ENCODE peak calls at places on chromosomes 11 and 22, in eight cellular contexts. One of them, this sample, is unnamed.

GRCh38 chr11:34721646-34722045 is 100.8 kb downstream of the EHF start:
- DNase-seq in stimulated activated CD4-positive, alpha-beta T cell treated with anti-CD3 and anti-CD28 coated beads, Interleukin-4, amount 100 ng/mL, for 48 hours: no peak
- DNase-seq in NCI-H1105: no peak
- DNase-seq in midbrain: no peak
- DNase-seq in endothelial cell: no peak
- DNase-seq in activated CD4-positive, alpha-beta T cell treated with anti-CD3 and anti-CD28 coated beads for 24 hours: no peak
- DNase-seq in fibroblast of gingiva: peak
- DNase-seq in prostate gland: no peak
- DNase-seq in this sample: no peak

GRCh38 chr11:108558222-108558621 is 35.3 kb downstream of the EXPH5 start:
- DNase-seq in stimulated activated CD4-positive, alpha-beta T cell treated with anti-CD3 and anti-CD28 coated beads, Interleukin-4, amount 100 ng/mL, for 48 hours: no peak
- DNase-seq in activated CD4-positive, alpha-beta T cell treated with anti-CD3 and anti-CD28 coated beads for 24 hours: no peak
- DNase-seq in NCI-H1105: no peak
- DNase-seq in endothelial cell: no peak
- DNase-seq in midbrain: no peak
- DNase-seq in prostate gland: no peak
- DNase-seq in fibroblast of gingiva: no peak
- DNase-seq in this sample: no peak

GRCh38 chr11:66559141-66559861 is 9.1 kb downstream of the CTSF start:
- DNase-seq in endothelial cell: no peak
- DNase-seq in fibroblast of gingiva: no peak
- DNase-seq in midbrain: no peak
- DNase-seq in NCI-H1105: no peak
- DNase-seq in activated CD4-positive, alpha-beta T cell treated with anti-CD3 and anti-CD28 coated beads for 24 hours: no peak
- DNase-seq in stimulated activated CD4-positive, alpha-beta T cell treated with anti-CD3 and anti-CD28 coated beads, Interleukin-4, amount 100 ng/mL, for 48 hours: peak
- DNase-seq in prostate gland: no peak
- DNase-seq in this sample: no peak

GRCh38 chr11:28107331-28107725 is 628 bp downstream of the KIF18A start:
- DNase-seq in activated CD4-positive, alpha-beta T cell treated with anti-CD3 and anti-CD28 coated beads for 24 hours: no peak
- DNase-seq in NCI-H1105: peak
- DNase-seq in endothelial cell: peak
- DNase-seq in midbrain: no peak
- DNase-seq in prostate gland: no peak
- DNase-seq in fibroblast of gingiva: peak
- DNase-seq in stimulated activated CD4-positive, alpha-beta T cell treated with anti-CD3 and anti-CD28 coated beads, Interleukin-4, amount 100 ng/mL, for 48 hours: no peak
- DNase-seq in this sample: no peak

GRCh38 chr11:122405788-122406341 is 249.7 kb upstream of the UBASH3B start:
- DNase-seq in stimulated activated CD4-positive, alpha-beta T cell treated with anti-CD3 and anti-CD28 coated beads, Interleukin-4, amount 100 ng/mL, for 48 hours: no peak
- DNase-seq in activated CD4-positive, alpha-beta T cell treated with anti-CD3 and anti-CD28 coated beads for 24 hours: no peak
- DNase-seq in endothelial cell: no peak
- DNase-seq in midbrain: no peak
- DNase-seq in fibroblast of gingiva: peak
- DNase-seq in prostate gland: no peak
- DNase-seq in NCI-H1105: no peak
- DNase-seq in this sample: no peak

GRCh38 chr22:38820021-38820420 is 23.8 kb downstream of the NPTXR start:
- DNase-seq in NCI-H1105: peak
- DNase-seq in stimulated activated CD4-positive, alpha-beta T cell treated with anti-CD3 and anti-CD28 coated beads, Interleukin-4, amount 100 ng/mL, for 48 hours: no peak
- DNase-seq in activated CD4-positive, alpha-beta T cell treated with anti-CD3 and anti-CD28 coated beads for 24 hours: no peak
- DNase-seq in prostate gland: no peak
- DNase-seq in fibroblast of gingiva: no peak
- DNase-seq in endothelial cell: no peak
- DNase-seq in midbrain: no peak
- DNase-seq in this sample: no peak

GRCh38 chr22:49853981-49854791 is 542 bp downstream of the ZBED4 start:
- DNase-seq in midbrain: peak
- DNase-seq in endothelial cell: peak
- DNase-seq in prostate gland: peak
- DNase-seq in stimulated activated CD4-positive, alpha-beta T cell treated with anti-CD3 and anti-CD28 coated beads, Interleukin-4, amount 100 ng/mL, for 48 hours: no peak
- DNase-seq in fibroblast of gingiva: peak
- DNase-seq in activated CD4-positive, alpha-beta T cell treated with anti-CD3 and anti-CD28 coated beads for 24 hours: no peak
- DNase-seq in NCI-H1105: no peak
- DNase-seq in this sample: no peak

GRCh38 chr11:133234883-133235282 is 297.4 kb downstream of the OPCML start:
- DNase-seq in fibroblast of gingiva: no peak
- DNase-seq in midbrain: no peak
- DNase-seq in stimulated activated CD4-positive, alpha-beta T cell treated with anti-CD3 and anti-CD28 coated beads, Interleukin-4, amount 100 ng/mL, for 48 hours: no peak
- DNase-seq in endothelial cell: no peak
- DNase-seq in NCI-H1105: no peak
- DNase-seq in prostate gland: no peak
- DNase-seq in activated CD4-positive, alpha-beta T cell treated with anti-CD3 and anti-CD28 coated beads for 24 hours: no peak
- DNase-seq in this sample: no peak

GRCh38 chr22:25656724-25657123 is 85.3 kb upstream of the MYO18B start:
- DNase-seq in endothelial cell: no peak
- DNase-seq in NCI-H1105: no peak
- DNase-seq in midbrain: no peak
- DNase-seq in fibroblast of gingiva: no peak
- DNase-seq in stimulated activated CD4-positive, alpha-beta T cell treated with anti-CD3 and anti-CD28 coated beads, Interleukin-4, amount 100 ng/mL, for 48 hours: no peak
- DNase-seq in prostate gland: no peak
- DNase-seq in activated CD4-positive, alpha-beta T cell treated with anti-CD3 and anti-CD28 coated beads for 24 hours: no peak
- DNase-seq in this sample: no peak

GRCh38 chr22:35498026-35498425 is 42.6 kb upstream of the RASD2 start:
- DNase-seq in endothelial cell: no peak
- DNase-seq in NCI-H1105: no peak
- DNase-seq in midbrain: no peak
- DNase-seq in prostate gland: no peak
- DNase-seq in stimulated activated CD4-positive, alpha-beta T cell treated with anti-CD3 and anti-CD28 coated beads, Interleukin-4, amount 100 ng/mL, for 48 hours: no peak
- DNase-seq in activated CD4-positive, alpha-beta T cell treated with anti-CD3 and anti-CD28 coated beads for 24 hours: no peak
- DNase-seq in fibroblast of gingiva: no peak
- DNase-seq in this sample: no peak

GRCh38 chr11:134356656-134357544 is 25.1 kb downstream of the GLB1L2 start:
- DNase-seq in stimulated activated CD4-positive, alpha-beta T cell treated with anti-CD3 and anti-CD28 coated beads, Interleukin-4, amount 100 ng/mL, for 48 hours: no peak
- DNase-seq in endothelial cell: no peak
- DNase-seq in midbrain: no peak
- DNase-seq in activated CD4-positive, alpha-beta T cell treated with anti-CD3 and anti-CD28 coated beads for 24 hours: no peak
- DNase-seq in fibroblast of gingiva: no peak
- DNase-seq in NCI-H1105: no peak
- DNase-seq in prostate gland: no peak
- DNase-seq in this sample: no peak

This sample was measured in GM12892.